ENCODE peak calls at places on chromosome 3, in four cellular contexts. M is K562, S is HepG2, R is GM12878. U is an unnamed sample.

GRCh38 chr3:69012111-69012835 is 1.2 kb downstream of the EOGT start:
- DNase-seq in M (no peak), S (no peak), R (no peak), U (peak)

GRCh38 chr3:99951701-99952100 is 134.0 kb downstream of the CMSS1 start:
- DNase-seq in R (no peak), M (no peak), S (no peak), U (no peak)

GRCh38 chr3:4306860-4307259 is 3.7 kb downstream of the SETMAR start:
- DNase-seq in M (no peak), S (no peak), R (no peak), U (no peak)

GRCh38 chr3:37189109-37189508 is 14.7 kb upstream of the LRRFIP2 start:
- DNase-seq in S (no peak), M (no peak), R (no peak), U (no peak)

GRCh38 chr3:64266065-64266874 is 41.0 kb upstream of the PRICKLE2 start:
- DNase-seq in R (no peak), S (peak), M (no peak), U (no peak)

GRCh38 chr3:127809611-127810010 is 12.7 kb downstream of the MGLL start:
- DNase-seq in S (no peak), M (no peak), R (no peak), U (no peak)

GRCh38 chr3:101842245-101842934 is 6.9 kb upstream of the NFKBIZ start:
- DNase-seq in M (no peak), R (no peak), S (no peak), U (peak)

GRCh38 chr3:133527306-133527705 is 46.2 kb upstream of the CDV3 start:
- DNase-seq in S (no peak), R (no peak), M (no peak), U (no peak)

GRCh38 chr3:158573714-158574113 is 2.7 kb downstream of the MLF1 start:
- DNase-seq in S (peak), R (no peak), M (no peak), U (peak)

GRCh38 chr3:119245778-119246177 is 5.1 kb upstream of the B4GALT4 start:
- DNase-seq in M (no peak), S (no peak), R (no peak), U (no peak)

GRCh38 chr3:138450704-138451424 is 16.4 kb downstream of the ESYT3 start:
- DNase-seq in R (no peak), M (no peak), S (no peak), U (no peak)

GRCh38 chr3:29758108-29759020 is 477.5 kb downstream of the RBMS3 start:
- DNase-seq in M (no peak), S (no peak), R (no peak), U (no peak)

GRCh38 chr3:133490468-133491351 is 82.8 kb upstream of the CDV3 start:
- DNase-seq in R (peak), S (no peak), M (no peak), U (no peak)

GRCh38 chr3:73433681-73434080 is 191.1 kb downstream of the PDZRN3 start:
- DNase-seq in M (no peak), R (no peak), S (no peak), U (no peak)

GRCh38 chr3:102163039-102163817 is 271.6 kb upstream of the ZPLD1 start:
- DNase-seq in R (no peak), S (no peak), M (no peak), U (no peak)

GRCh38 chr3:34571714-34572113 is 773.3 kb downstream of the PDCD6IP start:
- DNase-seq in R (no peak), M (no peak), S (no peak), U (no peak)

GRCh38 chr3:48018841-48019240 is 2.6 kb upstream of the MAP4 start:
- DNase-seq in M (no peak), R (no peak), S (peak), U (no peak)

GRCh38 chr3:188468672-188469071 is 314.7 kb downstream of the LPP start:
- DNase-seq in R (no peak), S (no peak), M (no peak), U (no peak)

GRCh38 chr3:112013058-112013783 is 14.5 kb downstream of the TAGLN3 start:
- DNase-seq in R (no peak), S (peak), M (peak), U (peak)

GRCh38 chr3:193744048-193744821 is 151.2 kb downstream of the OPA1 start:
- DNase-seq in R (peak), M (no peak), S (peak), U (no peak)

GRCh38 chr3:72664171-72664570 is 184.1 kb downstream of the SHQ1 start:
- DNase-seq in M (peak), R (no peak), S (no peak), U (no peak)

GRCh38 chr3:71102111-71103039 is 481.2 kb downstream of the FOXP1 start:
- DNase-seq in M (no peak), S (no peak), R (no peak), U (no peak)

GRCh38 chr3:157500232-157500631 is 3.0 kb downstream of the VEPH1 start:
- DNase-seq in M (no peak), S (no peak), R (no peak), U (no peak)

GRCh38 chr3:98984024-98984423 is 82.5 kb upstream of the DCBLD2 start:
- DNase-seq in S (no peak), M (no peak), R (no peak), U (no peak)

GRCh38 chr3:134311265-134311664 is 60.6 kb upstream of the RYK start:
- DNase-seq in S (no peak), R (no peak), M (no peak), U (no peak)

GRCh38 chr3:181402347-181402746 is 309.4 kb upstream of the SOX2 start:
- DNase-seq in M (no peak), S (no peak), R (no peak), U (no peak)

GRCh38 chr3:180223268-180223667 is 186.5 kb upstream of the PEX5L start:
- DNase-seq in R (no peak), M (no peak), S (no peak), U (no peak)

GRCh38 chr3:119669906-119670570 is 7.2 kb downstream of the COX17 start:
- DNase-seq in S (no peak), R (no peak), M (no peak), U (no peak)

GRCh38 chr3:100144255-100144866 is 30.1 kb upstream of the FILIP1L start:
- DNase-seq in S (no peak), R (peak), M (no peak), U (no peak)

GRCh38 chr3:52388933-52389332 is 56.0 kb downstream of the SEMA3G start:
- DNase-seq in S (no peak), R (no peak), M (no peak), U (no peak)

GRCh38 chr3:110568246-110568645 is 503.4 kb upstream of the NECTIN3 start:
- DNase-seq in R (no peak), M (no peak), S (no peak), U (no peak)

GRCh38 chr3:51963951-51964451 is 3.3 kb downstream of the PCBP4 start:
- DNase-seq in M (no peak), R (no peak), S (no peak), U (peak)

GRCh38 chr3:153268564-153269279 is 106.7 kb downstream of the RAP2B start:
- DNase-seq in S (no peak), R (no peak), M (no peak), U (no peak)

GRCh38 chr3:86282106-86282787 is 708.7 kb downstream of the VGLL3 start:
- DNase-seq in R (no peak), S (no peak), M (no peak), U (no peak)

GRCh38 chr3:133540896-133541674 is 32.4 kb upstream of the CDV3 start:
- DNase-seq in S (peak), R (peak), M (no peak), U (no peak)

GRCh38 chr3:172595648-172596393 is 72.6 kb upstream of the TNFSF10 start:
- DNase-seq in S (peak), M (peak), R (peak), U (no peak)

GRCh38 chr3:188911033-188911850 is 260.5 kb upstream of the TPRG1 start:
- DNase-seq in M (no peak), S (no peak), R (no peak), U (no peak)

GRCh38 chr3:41323860-41324259 is 124.6 kb downstream of the CTNNB1 start:
- DNase-seq in S (no peak), M (no peak), R (no peak), U (no peak)

DNA sequence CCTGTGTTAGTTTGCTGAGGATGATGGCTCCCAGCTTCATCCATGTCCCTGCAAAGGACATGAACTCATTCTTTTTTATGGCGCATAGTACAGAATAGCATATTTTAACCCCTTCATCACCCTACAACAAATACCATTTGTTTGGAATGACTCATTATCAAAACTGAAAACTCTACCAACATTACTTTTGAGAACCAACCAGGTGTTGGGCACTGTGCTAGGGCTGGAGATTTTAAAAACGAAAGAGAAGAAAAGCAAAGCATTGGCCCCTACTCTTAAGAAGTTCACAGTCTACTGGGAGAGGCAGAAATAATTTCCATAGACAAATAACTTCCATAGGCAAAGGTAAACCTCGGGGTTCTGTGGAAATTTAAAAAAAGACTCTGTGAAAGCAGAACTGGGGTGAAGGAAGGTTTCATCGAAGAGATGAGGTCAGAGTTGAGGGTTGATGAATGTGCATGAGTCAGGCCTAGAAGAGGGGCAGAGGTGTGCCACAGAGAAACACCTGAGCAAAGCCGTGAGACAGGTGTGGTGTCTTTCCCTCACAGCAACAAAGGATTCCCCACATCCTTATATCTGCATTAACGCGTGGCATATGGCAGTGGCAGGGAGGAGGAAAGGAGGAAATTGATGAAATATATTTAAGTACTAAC is 51.0 kb downstream of the MCF2L2 start:
- DNase-seq in R (no peak), M (no peak), S (no peak), U (no peak)
- TF ChIP-seq CREM in R (no peak), M (no peak), S (no peak), U (no peak)

GRCh38 chr3:67380118-67380517 is 274.3 kb downstream of the SUCLG2 start:
- DNase-seq in M (no peak), S (no peak), R (no peak), U (no peak)
- TF ChIP-seq CREM in M (no peak), S (no peak), R (no peak), U (no peak)

GRCh38 chr3:23888617-23889228 is 28.1 kb downstream of the NKIRAS1 start:
- DNase-seq in M (peak), R (no peak), S (peak), U (no peak)
- TF ChIP-seq CREM in M (no peak), R (no peak), S (no peak), U (no peak)

DNA sequence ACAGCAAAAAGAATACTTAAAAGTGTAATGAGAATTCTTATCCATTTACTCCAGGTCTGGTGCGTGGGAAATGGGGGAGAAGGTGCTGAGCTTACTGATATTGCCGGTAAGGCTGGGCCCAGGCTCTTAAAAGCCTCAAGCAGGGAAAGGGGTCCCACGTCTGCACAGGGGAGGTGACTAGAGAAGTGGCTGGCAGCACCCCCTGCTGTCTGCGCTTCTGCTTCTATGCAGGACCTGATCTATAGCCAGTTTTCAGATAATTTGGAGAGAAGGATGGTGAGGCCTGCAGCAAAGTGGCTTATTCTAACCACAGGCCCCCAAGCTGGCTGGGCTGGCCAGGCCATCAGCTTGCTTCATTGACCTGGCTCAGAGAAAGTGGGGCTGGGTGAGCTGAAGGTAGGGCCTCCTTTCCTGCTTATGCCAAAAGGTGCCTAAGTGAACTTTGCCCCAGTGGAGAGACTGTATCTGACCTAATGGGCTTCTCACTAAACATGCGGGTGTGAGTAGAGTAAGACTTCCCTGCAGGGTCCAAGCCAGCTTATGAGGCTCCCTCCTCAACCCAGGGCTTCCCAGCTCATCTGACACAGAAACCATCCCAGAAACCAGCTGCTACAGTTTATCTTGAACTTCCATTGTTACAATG is 30.9 kb upstream of the ATP1B3 start:
- DNase-seq in M (no peak), S (no peak), R (no peak), U (peak)
- TF ChIP-seq CREM in M (no peak), S (no peak), R (no peak), U (no peak)

U was measured in WTC11.